ENCODE peak calls at places on chromosomes 6 and 20, in five cellular contexts. One of them, this sample, is unnamed. For H3K4me1, the result is how much of the 10 kb centered on the place peaks cover.

GRCh38 chr6:43951063-43951755 is 176.0 kb downstream of the MRPL14 start:
- DNase-seq in spleen: peak
- DNase-seq in testis: peak
- DNase-seq in left ventricle myocardium inferior: peak
- DNase-seq in hepatocyte: peak
- DNase-seq in this sample: peak

GRCh38 chr6:138541793-138542481 is 42.6 kb upstream of the NHSL1 start:
- DNase-seq in spleen: no peak
- DNase-seq in testis: no peak
- DNase-seq in left ventricle myocardium inferior: no peak
- DNase-seq in hepatocyte: no peak
- DNase-seq in this sample: no peak

GRCh38 chr6:63440594-63440993 is 120.8 kb upstream of the LGSN start:
- DNase-seq in spleen: no peak
- DNase-seq in testis: no peak
- DNase-seq in left ventricle myocardium inferior: no peak
- DNase-seq in hepatocyte: no peak
- DNase-seq in this sample: no peak

GRCh38 chr6:27582928-27583725 is 110.2 kb upstream of the ZNF184 start:
- DNase-seq in spleen: no peak
- DNase-seq in testis: no peak
- DNase-seq in left ventricle myocardium inferior: no peak
- DNase-seq in hepatocyte: peak
- DNase-seq in this sample: peak

GRCh38 chr20:25310268-25310920 is 62.5 kb downstream of the PYGB start:
- DNase-seq in spleen: peak
- DNase-seq in testis: peak
- DNase-seq in left ventricle myocardium inferior: no peak
- DNase-seq in hepatocyte: peak
- DNase-seq in this sample: peak

GRCh38 chr6:40950986-40951730 is 87.9 kb downstream of the UNC5CL start:
- DNase-seq in spleen: no peak
- DNase-seq in testis: no peak
- DNase-seq in left ventricle myocardium inferior: no peak
- DNase-seq in hepatocyte: no peak
- DNase-seq in this sample: no peak

GRCh38 chr20:37521091-37521771 is at the start of gene NNAT:
- DNase-seq in spleen: no peak
- DNase-seq in testis: peak
- DNase-seq in left ventricle myocardium inferior: no peak
- DNase-seq in hepatocyte: no peak
- DNase-seq in this sample: no peak

GRCh38 chr6:139846538-139847321 is 472.3 kb upstream of the CITED2 start:
- DNase-seq in spleen: no peak
- DNase-seq in testis: no peak
- DNase-seq in left ventricle myocardium inferior: no peak
- DNase-seq in hepatocyte: peak
- DNase-seq in this sample: no peak

GRCh38 chr6:167708501-167709094 is 118.1 kb upstream of the AFDN start:
- DNase-seq in spleen: peak
- DNase-seq in testis: no peak
- DNase-seq in left ventricle myocardium inferior: no peak
- DNase-seq in hepatocyte: no peak
- DNase-seq in this sample: no peak

GRCh38 chr6:15184441-15184861 is 61.4 kb upstream of the JARID2 start:
- DNase-seq in spleen: no peak
- DNase-seq in testis: no peak
- DNase-seq in left ventricle myocardium inferior: no peak
- DNase-seq in hepatocyte: no peak
- DNase-seq in this sample: no peak

GRCh38 chr20:51540585-51540984 is 1.9 kb downstream of the NFATC2 start:
- DNase-seq in spleen: no peak
- DNase-seq in testis: no peak
- DNase-seq in left ventricle myocardium inferior: no peak
- DNase-seq in hepatocyte: no peak
- DNase-seq in this sample: no peak

GRCh38 chr6:159778131-159778530 is 11.3 kb downstream of the TCP1 start:
- DNase-seq in spleen: no peak
- DNase-seq in testis: no peak
- DNase-seq in left ventricle myocardium inferior: no peak
- DNase-seq in hepatocyte: no peak
- DNase-seq in this sample: no peak

GRCh38 chr6:110034637-110035096 is 56.6 kb downstream of the GPR6 start:
- DNase-seq in spleen: no peak
- DNase-seq in testis: no peak
- DNase-seq in left ventricle myocardium inferior: no peak
- DNase-seq in hepatocyte: no peak
- DNase-seq in this sample: no peak

GRCh38 chr6:47044418-47044817 is 2.3 kb upstream of the ADGRF1 start:
- DNase-seq in spleen: no peak
- DNase-seq in testis: no peak
- DNase-seq in left ventricle myocardium inferior: no peak
- DNase-seq in hepatocyte: peak
- DNase-seq in this sample: no peak

GRCh38 chr6:134446228-134446848 is 128.4 kb upstream of the SGK1 start:
- DNase-seq in spleen: no peak
- DNase-seq in testis: no peak
- DNase-seq in left ventricle myocardium inferior: no peak
- DNase-seq in hepatocyte: no peak
- DNase-seq in this sample: peak

GRCh38 chr6:1962201-1962600 is 283.2 kb downstream of the GMDS start:
- DNase-seq in spleen: no peak
- DNase-seq in testis: no peak
- DNase-seq in left ventricle myocardium inferior: no peak
- DNase-seq in hepatocyte: no peak
- DNase-seq in this sample: no peak

GRCh38 chr20:23875606-23876237 is 3.8 kb downstream of the CST5 start:
- DNase-seq in spleen: no peak
- DNase-seq in testis: no peak
- DNase-seq in left ventricle myocardium inferior: no peak
- DNase-seq in hepatocyte: no peak
- DNase-seq in this sample: no peak
- TF ChIP-seq CTCF in spleen: no peak
- TF ChIP-seq CTCF in testis: no peak
- TF ChIP-seq CTCF in left ventricle myocardium inferior: no peak
- TF ChIP-seq CTCF in hepatocyte: no peak
- TF ChIP-seq CTCF in this sample: no peak

DNA sequence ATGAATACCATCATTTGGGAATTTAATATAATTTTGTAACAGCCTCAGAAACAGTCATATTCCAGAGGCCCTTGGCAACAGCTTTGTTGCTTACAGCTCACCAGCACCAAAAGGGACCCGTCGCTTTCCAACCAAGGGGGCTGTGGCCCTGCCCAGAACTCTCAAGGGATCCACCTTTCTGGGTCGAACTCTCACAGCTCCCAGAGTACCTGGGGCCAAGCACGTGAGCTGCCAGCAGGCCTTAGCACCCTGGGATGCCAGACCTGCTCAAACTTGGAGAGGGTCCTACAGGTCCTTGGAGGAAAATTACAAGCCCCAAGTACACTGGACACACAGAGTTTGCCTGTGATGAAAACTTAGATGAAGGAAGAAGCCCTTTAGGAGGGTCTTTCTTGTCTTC is 66.6 kb downstream of the SNX5 start:
- DNase-seq in spleen: no peak
- DNase-seq in testis: no peak
- DNase-seq in left ventricle myocardium inferior: no peak
- DNase-seq in hepatocyte: no peak
- DNase-seq in this sample: no peak
- H3K4me3 ChIP-seq in spleen: no peak
- H3K4me3 ChIP-seq in testis: no peak
- H3K4me3 ChIP-seq in left ventricle myocardium inferior: no peak
- H3K4me3 ChIP-seq in hepatocyte: no peak
- H3K4me3 ChIP-seq in this sample: no peak

DNA sequence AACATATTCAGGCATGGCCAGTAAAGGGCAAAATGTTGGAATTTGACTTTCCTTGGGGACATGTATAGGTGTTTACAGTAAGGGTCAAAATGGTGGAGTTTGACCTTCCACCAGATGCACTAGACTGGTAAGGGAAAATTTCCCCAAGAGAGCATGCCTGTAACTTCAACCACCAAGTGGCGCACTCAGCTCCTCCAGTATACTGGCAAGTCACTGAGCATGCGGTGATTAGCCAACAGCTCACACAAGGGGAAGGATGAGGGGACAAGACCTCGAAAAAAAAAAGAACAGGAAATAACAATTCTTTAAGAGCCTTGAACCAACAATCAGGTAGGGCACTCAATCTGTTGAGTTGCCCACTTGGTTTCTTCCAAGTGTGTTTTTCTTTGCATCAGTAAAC is 140.9 kb downstream of the EYS start:
- DNase-seq in spleen: no peak
- DNase-seq in testis: no peak
- DNase-seq in left ventricle myocardium inferior: no peak
- DNase-seq in hepatocyte: no peak
- DNase-seq in this sample: no peak
- H3K4me1 ChIP-seq in spleen: under half
- H3K4me1 ChIP-seq in testis: under half
- H3K4me1 ChIP-seq in left ventricle myocardium inferior: under half
- H3K4me1 ChIP-seq in hepatocyte: under half
- H3K4me1 ChIP-seq in this sample: under half

GRCh38 chr20:35618032-35618371 is 2.4 kb downstream of the SPAG4 start:
- DNase-seq in spleen: peak
- DNase-seq in testis: no peak
- DNase-seq in left ventricle myocardium inferior: no peak
- DNase-seq in hepatocyte: no peak
- DNase-seq in this sample: no peak
- TF ChIP-seq CTCF in spleen: no peak
- TF ChIP-seq CTCF in testis: no peak
- TF ChIP-seq CTCF in left ventricle myocardium inferior: no peak
- TF ChIP-seq CTCF in hepatocyte: no peak
- TF ChIP-seq CTCF in this sample: no peak

GRCh38 chr20:46250772-46251171 is 57.5 kb downstream of the CDH22 start:
- DNase-seq in spleen: no peak
- DNase-seq in testis: no peak
- DNase-seq in left ventricle myocardium inferior: no peak
- DNase-seq in hepatocyte: no peak
- DNase-seq in this sample: no peak

GRCh38 chr20:46249671-46250070 is 58.6 kb downstream of the CDH22 start:
- DNase-seq in spleen: no peak
- DNase-seq in testis: no peak
- DNase-seq in left ventricle myocardium inferior: no peak
- DNase-seq in hepatocyte: no peak
- DNase-seq in this sample: no peak

GRCh38 chr20:46243707-46244628 is 64.3 kb downstream of the CDH22 start:
- DNase-seq in spleen: no peak
- DNase-seq in testis: no peak
- DNase-seq in left ventricle myocardium inferior: no peak
- DNase-seq in hepatocyte: no peak
- DNase-seq in this sample: peak

GRCh38 chr20:46242390-46242789 is 65.9 kb downstream of the CDH22 start:
- DNase-seq in spleen: no peak
- DNase-seq in testis: no peak
- DNase-seq in left ventricle myocardium inferior: no peak
- DNase-seq in hepatocyte: no peak
- DNase-seq in this sample: no peak

DNA sequence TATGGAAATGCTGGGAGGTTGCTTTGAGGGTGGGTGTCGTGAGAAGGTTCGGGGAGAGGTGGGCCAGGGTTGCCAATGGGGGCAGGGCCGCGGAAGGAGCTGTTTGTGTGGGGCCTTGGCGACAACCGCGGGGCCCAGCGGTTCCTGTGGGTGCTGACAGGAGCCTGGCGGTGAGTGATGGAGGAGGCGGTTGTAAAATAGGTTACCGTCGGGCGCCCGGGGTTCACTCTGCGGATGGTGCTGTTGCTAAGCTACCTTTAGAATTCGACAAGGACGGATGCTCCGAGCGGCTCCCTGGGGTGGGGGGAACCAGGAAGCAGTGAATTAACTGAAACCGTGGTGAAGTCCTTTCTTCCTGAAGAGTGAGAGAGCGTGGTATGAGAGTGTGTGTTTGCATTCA is 61.8 kb downstream of the CDH22 start:
- DNase-seq in spleen: no peak
- DNase-seq in testis: no peak
- DNase-seq in left ventricle myocardium inferior: no peak
- DNase-seq in hepatocyte: no peak
- DNase-seq in this sample: no peak
- H3K4me3 ChIP-seq in spleen: no peak
- H3K4me3 ChIP-seq in testis: no peak
- H3K4me3 ChIP-seq in left ventricle myocardium inferior: no peak
- H3K4me3 ChIP-seq in hepatocyte: no peak
- H3K4me3 ChIP-seq in this sample: no peak

GRCh38 chr6:54881066-54881733 is 34.6 kb downstream of the FAM83B start:
- DNase-seq in spleen: no peak
- DNase-seq in testis: no peak
- DNase-seq in left ventricle myocardium inferior: no peak
- DNase-seq in hepatocyte: no peak
- DNase-seq in this sample: no peak
- H3K4me1 ChIP-seq in spleen: under half
- H3K4me1 ChIP-seq in testis: under half
- H3K4me1 ChIP-seq in left ventricle myocardium inferior: under half
- H3K4me1 ChIP-seq in hepatocyte: under half
- H3K4me1 ChIP-seq in this sample: under half

GRCh38 chr6:9789201-9789600 is 625.7 kb downstream of the TFAP2A start:
- DNase-seq in spleen: no peak
- DNase-seq in testis: no peak
- DNase-seq in left ventricle myocardium inferior: no peak
- DNase-seq in hepatocyte: no peak
- DNase-seq in this sample: no peak
- TF ChIP-seq CTCF in spleen: no peak
- TF ChIP-seq CTCF in testis: no peak
- TF ChIP-seq CTCF in left ventricle myocardium inferior: no peak
- TF ChIP-seq CTCF in hepatocyte: no peak
- TF ChIP-seq CTCF in this sample: no peak

GRCh38 chr20:63611646-63612045 is 15.3 kb downstream of the GMEB2 start:
- DNase-seq in spleen: peak
- DNase-seq in testis: no peak
- DNase-seq in left ventricle myocardium inferior: no peak
- DNase-seq in hepatocyte: no peak
- DNase-seq in this sample: peak
- H3K4me3 ChIP-seq in spleen: no peak
- H3K4me3 ChIP-seq in testis: no peak
- H3K4me3 ChIP-seq in left ventricle myocardium inferior: no peak
- H3K4me3 ChIP-seq in hepatocyte: no peak
- H3K4me3 ChIP-seq in this sample: no peak

GRCh38 chr20:1870792-1871550 is 24.2 kb upstream of the SIRPA start:
- DNase-seq in spleen: no peak
- DNase-seq in testis: no peak
- DNase-seq in left ventricle myocardium inferior: no peak
- DNase-seq in hepatocyte: peak
- DNase-seq in this sample: no peak
- H3K4me1 ChIP-seq in spleen: half or more
- H3K4me1 ChIP-seq in testis: under half
- H3K4me1 ChIP-seq in left ventricle myocardium inferior: under half
- H3K4me1 ChIP-seq in hepatocyte: under half
- H3K4me1 ChIP-seq in this sample: under half

This sample was measured in BE2C.